ENCODE peak calls at places on chromosomes 5 and 9, in seven cellular contexts. P, H, X, Y, E, A and S are unnamed samples.

GRCh38 chr5:54517174-54517511 is 416 bp upstream of the SNX18 start:
- DNase-seq in Y (peak), P (peak), X (no peak), E (peak), A (no peak), H (no peak), S (no peak)

GRCh38 chr5:79845448-79846197 is 145.4 kb downstream of the MTX3 start:
- DNase-seq in E (no peak), Y (no peak), X (peak), A (no peak), H (no peak), P (no peak), S (no peak)

GRCh38 chr9:90891656-90892055 is 90.0 kb downstream of the SYK start:
- DNase-seq in E (no peak), P (no peak), X (no peak), A (no peak), Y (no peak), H (no peak), S (no peak)

GRCh38 chr9:104872959-104873850 is 54.8 kb downstream of the ABCA1 start:
- DNase-seq in Y (no peak), X (no peak), A (no peak), H (peak), P (no peak), E (no peak), S (peak)

GRCh38 chr5:108858959-108859358 is 111.3 kb downstream of the FER start:
- DNase-seq in P (no peak), H (no peak), E (no peak), Y (no peak), X (no peak), A (no peak), S (no peak)

GRCh38 chr9:126883636-126884035 is 23.2 kb downstream of the ZBTB34 start:
- DNase-seq in P (peak), Y (peak), A (no peak), E (no peak), H (no peak), X (no peak), S (no peak)

GRCh38 chr5:1277781-1278180 is 17.1 kb downstream of the TERT start:
- DNase-seq in P (no peak), H (no peak), E (no peak), X (no peak), Y (no peak), A (peak), S (peak)

GRCh38 chr5:132414634-132415377 is 45.3 kb downstream of the SLC22A5 start:
- DNase-seq in A (no peak), X (no peak), H (no peak), Y (no peak), P (no peak), E (no peak), S (no peak)

GRCh38 chr9:93597871-93598646 is 21.7 kb downstream of the PHF2 start:
- DNase-seq in A (peak), X (no peak), E (no peak), Y (no peak), P (no peak), H (no peak), S (no peak)

GRCh38 chr9:115262477-115262876 is 144.5 kb upstream of the TNC start:
- DNase-seq in P (no peak), E (no peak), Y (no peak), X (no peak), H (peak), A (peak), S (peak)

GRCh38 chr9:111148994-111149759 is 110.9 kb upstream of the LPAR1 start:
- DNase-seq in X (no peak), A (peak), P (no peak), H (no peak), E (no peak), Y (no peak), S (no peak)

GRCh38 chr9:24459898-24460297 is 85.8 kb downstream of the IZUMO3 start:
- DNase-seq in A (no peak), X (no peak), Y (no peak), H (no peak), E (no peak), P (no peak), S (no peak)

GRCh38 chr9:13263511-13263910 is 16.0 kb downstream of the MPDZ start:
- DNase-seq in P (no peak), A (no peak), H (no peak), X (no peak), Y (no peak), E (no peak), S (no peak)

GRCh38 chr9:107214915-107215314 is 68.2 kb upstream of the RAD23B start:
- DNase-seq in Y (no peak), P (no peak), A (no peak), E (no peak), X (no peak), H (no peak), S (no peak)

GRCh38 chr5:74673011-74673790 is 11.8 kb upstream of the HEXB start:
- DNase-seq in A (peak), H (no peak), P (no peak), Y (peak), E (no peak), X (peak), S (no peak)

GRCh38 chr5:59756373-59757035 is 137.0 kb downstream of the PDE4D start:
- DNase-seq in E (peak), X (no peak), Y (no peak), A (no peak), H (no peak), P (no peak), S (no peak)

GRCh38 chr5:67192719-67193464 is 3.7 kb downstream of the CD180 start:
- DNase-seq in E (no peak), P (no peak), Y (no peak), X (no peak), A (no peak), H (no peak), S (no peak)

GRCh38 chr9:84590706-84591105 is 78.8 kb upstream of the NTRK2 start:
- DNase-seq in A (no peak), X (no peak), Y (no peak), P (no peak), E (no peak), H (no peak), S (no peak)

GRCh38 chr9:73009649-73010288 is 56.9 kb upstream of the ALDH1A1 start:
- DNase-seq in H (no peak), P (no peak), Y (no peak), A (no peak), E (no peak), X (no peak), S (no peak)

GRCh38 chr5:126778675-126779403 is 1.9 kb downstream of the LMNB1 start:
- DNase-seq in E (no peak), P (no peak), A (no peak), Y (no peak), H (no peak), X (no peak), S (no peak)

GRCh38 chr5:179550511-179551342 is at the start of gene RUFY1:
- DNase-seq in Y (peak), E (peak), X (peak), P (peak), H (peak), A (peak), S (peak)

GRCh38 chr9:127959841-127960409 is 20.9 kb downstream of the EEIG1 start:
- DNase-seq in A (peak), X (no peak), E (no peak), H (no peak), Y (no peak), P (no peak), S (peak)

GRCh38 chr5:6728011-6728794 is 15.0 kb downstream of the TENT4A start:
- DNase-seq in X (no peak), E (no peak), P (no peak), H (no peak), Y (peak), A (no peak), S (no peak)

GRCh38 chr9:108166509-108166908 is 676.9 kb upstream of the KLF4 start:
- DNase-seq in A (no peak), P (peak), E (no peak), H (no peak), X (no peak), Y (no peak), S (no peak)

GRCh38 chr5:115398726-115399125 is 102.3 kb upstream of the CCDC112 start:
- DNase-seq in A (no peak), Y (no peak), H (no peak), P (no peak), E (no peak), X (no peak), S (no peak)

GRCh38 chr5:16934123-16934522 is 2.0 kb downstream of the MYO10 start:
- DNase-seq in P (peak), A (peak), X (peak), Y (peak), E (peak), H (peak), S (peak)

GRCh38 chr9:121156263-121156731 is 45.4 kb downstream of the RAB14 start:
- DNase-seq in A (no peak), Y (no peak), H (no peak), X (peak), E (no peak), P (no peak), S (no peak)

GRCh38 chr9:93079371-93079770 is 16.6 kb upstream of the CARD19 start:
- DNase-seq in H (no peak), P (no peak), Y (no peak), A (no peak), E (no peak), X (no peak), S (no peak)

GRCh38 chr9:99809586-99810357 is 11.9 kb upstream of the NR4A3 start:
- DNase-seq in Y (no peak), P (no peak), H (no peak), E (no peak), X (no peak), A (no peak), S (no peak)

GRCh38 chr5:170393235-170393634 is 4.1 kb upstream of the KCNMB1 start:
- DNase-seq in A (no peak), P (no peak), Y (no peak), H (no peak), X (peak), E (no peak), S (no peak)

GRCh38 chr5:169978744-169979143 is 1.6 kb downstream of the INSYN2B start:
- DNase-seq in E (no peak), Y (no peak), A (no peak), H (no peak), X (no peak), P (no peak), S (no peak)

GRCh38 chr5:154117930-154118329 is 72.6 kb upstream of the GALNT10 start:
- DNase-seq in X (no peak), P (no peak), E (no peak), A (no peak), H (no peak), Y (no peak), S (no peak)

GRCh38 chr5:54881286-54882005 is 103.9 kb downstream of the ESM1 start:
- DNase-seq in P (no peak), H (no peak), A (no peak), Y (no peak), E (no peak), X (peak), S (no peak)

GRCh38 chr9:19154135-19154612 is 26.9 kb upstream of the PLIN2 start:
- DNase-seq in X (no peak), Y (no peak), A (peak), H (peak), E (peak), P (no peak), S (peak)

GRCh38 chr9:35685506-35685905 is 4.2 kb downstream of the TPM2 start:
- DNase-seq in P (no peak), Y (no peak), A (no peak), H (no peak), X (no peak), E (no peak), S (no peak)
- H3K4me3 ChIP-seq in P (no peak), Y (no peak), A (no peak), H (no peak), X (no peak), E (no peak), S (no peak)

GRCh38 chr5:56317923-56318561 is 84.9 kb upstream of the ANKRD55 start:
- DNase-seq in Y (no peak), X (no peak), H (no peak), E (no peak), A (no peak), P (no peak), S (no peak)

GRCh38 chr5:56321236-56321881 is 88.2 kb upstream of the ANKRD55 start:
- DNase-seq in P (no peak), A (no peak), Y (no peak), H (no peak), X (no peak), E (no peak), S (no peak)

GRCh38 chr5:56320686-56321085 is 87.6 kb upstream of the ANKRD55 start:
- DNase-seq in E (no peak), A (no peak), P (no peak), Y (no peak), X (no peak), H (no peak), S (no peak)

GRCh38 chr5:56322592-56322991 is 89.5 kb upstream of the ANKRD55 start:
- DNase-seq in X (no peak), P (no peak), H (no peak), A (no peak), E (no peak), Y (no peak), S (no peak)

DNA sequence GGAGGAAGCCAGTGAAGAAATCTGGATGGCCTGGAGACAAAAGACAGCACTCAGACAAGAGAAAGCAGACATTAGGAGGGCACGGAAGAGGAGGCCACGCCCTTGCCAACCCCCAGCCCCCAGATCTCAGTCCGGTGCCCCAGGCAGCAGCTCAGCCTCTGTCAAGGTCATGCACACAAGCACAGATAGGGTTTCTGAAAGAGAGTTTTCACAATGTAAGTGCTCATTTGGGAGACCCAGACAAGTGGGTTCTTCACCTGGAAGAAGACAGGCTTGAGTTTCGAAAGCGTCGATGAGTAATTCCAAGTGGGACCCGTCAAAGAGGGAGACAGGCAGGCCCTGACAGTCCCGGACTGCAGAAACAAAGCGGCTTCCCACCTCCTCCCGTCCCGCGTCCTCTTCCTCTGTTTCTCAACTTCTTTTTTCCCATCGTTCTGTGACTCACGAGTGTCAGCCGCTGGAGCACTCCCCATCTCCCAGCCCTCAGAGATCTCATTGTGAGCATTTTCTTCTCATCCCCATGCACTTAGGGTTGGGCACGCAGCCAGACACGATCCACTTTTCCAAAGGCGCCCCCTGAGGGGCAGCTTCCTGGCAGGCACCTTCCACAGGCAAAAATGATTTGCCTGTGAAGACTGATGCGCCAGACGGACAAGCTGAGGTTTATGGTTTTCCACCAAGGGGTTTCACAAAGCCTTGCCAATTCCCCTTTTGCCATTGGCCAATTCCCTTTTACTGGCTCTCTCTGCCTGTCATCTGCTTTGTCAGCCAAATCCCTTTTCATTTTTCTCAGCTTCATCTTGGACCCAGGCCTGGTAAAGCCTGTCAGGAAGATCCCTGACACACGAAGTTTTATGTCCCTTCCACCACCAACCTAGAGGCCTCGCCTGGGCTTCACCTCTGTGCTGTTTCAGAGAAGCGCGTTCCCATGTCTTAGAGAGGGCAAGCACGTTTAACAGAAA is 86.4 kb upstream of the ANKRD55 start:
- DNase-seq in X (no peak), P (no peak), A (peak), H (peak), Y (no peak), E (no peak), S (peak)
- H3K4me3 ChIP-seq in X (peak), P (no peak), A (no peak), H (no peak), Y (no peak), E (no peak), S (peak)

GRCh38 chr5:174571662-174572397 is 152.6 kb upstream of the MSX2 start:
- DNase-seq in E (peak), A (peak), Y (peak), X (no peak), H (peak), P (peak), S (peak)
- H3K4me3 ChIP-seq in E (no peak), A (no peak), Y (no peak), X (no peak), H (no peak), P (no peak), S (no peak)

DNA sequence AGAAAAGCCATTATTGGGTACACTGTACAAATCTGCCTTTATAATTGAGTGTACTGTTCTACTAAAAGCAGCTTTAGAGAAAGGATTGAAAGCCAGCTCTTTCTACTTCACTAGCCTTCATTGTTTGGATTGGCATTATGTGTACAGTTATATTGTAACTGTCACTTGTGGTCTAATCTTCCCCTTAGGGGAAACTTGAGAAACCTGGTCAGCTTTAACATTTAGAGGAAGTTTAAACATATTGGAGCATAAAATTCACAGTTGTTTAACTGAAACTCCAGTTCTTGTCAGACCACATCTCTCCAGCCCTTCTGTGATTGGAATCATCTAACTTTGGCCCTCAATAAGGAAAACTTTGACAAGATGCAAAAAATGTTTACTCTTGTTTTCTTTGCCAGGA is 24.6 kb downstream of the PIK3R1 start:
- DNase-seq in A (no peak), X (no peak), Y (no peak), P (no peak), H (no peak), E (no peak), S (no peak)
- H3K4me3 ChIP-seq in A (no peak), X (peak), Y (no peak), P (no peak), H (no peak), E (no peak), S (no peak)